ENCODE peak calls at places on chromosomes 13 and 19, in eight cellular contexts. One of them, this sample, is unnamed.

GRCh38 chr13:80716610-80717081 is 375.7 kb upstream of the SPRY2 start:
- DNase-seq in uterus: peak
- DNase-seq in cardiac muscle cell: peak
- DNase-seq in AG10803: no peak
- DNase-seq in left ventricle myocardium inferior: no peak
- DNase-seq in adrenal gland: peak
- DNase-seq in AG09309: no peak
- DNase-seq in heart left ventricle: peak
- DNase-seq in this sample: peak

GRCh38 chr19:44803442-44804428 is 5.2 kb upstream of the BCAM start:
- DNase-seq in heart left ventricle: no peak
- DNase-seq in adrenal gland: no peak
- DNase-seq in AG10803: no peak
- DNase-seq in left ventricle myocardium inferior: no peak
- DNase-seq in uterus: no peak
- DNase-seq in AG09309: no peak
- DNase-seq in cardiac muscle cell: no peak
- DNase-seq in this sample: no peak

GRCh38 chr13:99986751-99987150 is 5.2 kb downstream of the ZIC2 start:
- DNase-seq in AG10803: no peak
- DNase-seq in cardiac muscle cell: no peak
- DNase-seq in heart left ventricle: no peak
- DNase-seq in adrenal gland: no peak
- DNase-seq in AG09309: no peak
- DNase-seq in left ventricle myocardium inferior: no peak
- DNase-seq in uterus: no peak
- DNase-seq in this sample: no peak

GRCh38 chr13:58744686-58745085 is 1113.1 kb downstream of the PCDH17 start:
- DNase-seq in uterus: no peak
- DNase-seq in AG10803: no peak
- DNase-seq in cardiac muscle cell: no peak
- DNase-seq in heart left ventricle: no peak
- DNase-seq in left ventricle myocardium inferior: no peak
- DNase-seq in AG09309: no peak
- DNase-seq in adrenal gland: no peak
- DNase-seq in this sample: no peak

GRCh38 chr19:3785938-3786824 is at the start of gene MATK:
- DNase-seq in cardiac muscle cell: no peak
- DNase-seq in AG09309: no peak
- DNase-seq in uterus: no peak
- DNase-seq in adrenal gland: no peak
- DNase-seq in left ventricle myocardium inferior: no peak
- DNase-seq in AG10803: no peak
- DNase-seq in heart left ventricle: no peak
- DNase-seq in this sample: peak

GRCh38 chr19:13906525-13906904 is 514 bp downstream of the CC2D1A start:
- DNase-seq in AG09309: no peak
- DNase-seq in uterus: no peak
- DNase-seq in left ventricle myocardium inferior: no peak
- DNase-seq in adrenal gland: no peak
- DNase-seq in cardiac muscle cell: no peak
- DNase-seq in heart left ventricle: no peak
- DNase-seq in AG10803: peak
- DNase-seq in this sample: no peak

GRCh38 chr13:93397619-93398018 is 171.0 kb downstream of the GPC6 start:
- DNase-seq in adrenal gland: no peak
- DNase-seq in left ventricle myocardium inferior: no peak
- DNase-seq in uterus: no peak
- DNase-seq in heart left ventricle: no peak
- DNase-seq in AG09309: no peak
- DNase-seq in cardiac muscle cell: no peak
- DNase-seq in AG10803: no peak
- DNase-seq in this sample: no peak

GRCh38 chr19:581399-582111 is 8.1 kb upstream of the HCN2 start:
- DNase-seq in AG10803: no peak
- DNase-seq in AG09309: no peak
- DNase-seq in heart left ventricle: no peak
- DNase-seq in uterus: no peak
- DNase-seq in adrenal gland: no peak
- DNase-seq in cardiac muscle cell: no peak
- DNase-seq in left ventricle myocardium inferior: no peak
- DNase-seq in this sample: no peak

GRCh38 chr19:41531438-41532311 is 44.3 kb upstream of the CEACAM21 start:
- DNase-seq in left ventricle myocardium inferior: peak
- DNase-seq in uterus: peak
- DNase-seq in AG10803: peak
- DNase-seq in cardiac muscle cell: no peak
- DNase-seq in AG09309: no peak
- DNase-seq in heart left ventricle: peak
- DNase-seq in adrenal gland: peak
- DNase-seq in this sample: peak

GRCh38 chr19:55141696-55142095 is 7.3 kb downstream of the TNNT1 start:
- DNase-seq in AG10803: no peak
- DNase-seq in AG09309: no peak
- DNase-seq in cardiac muscle cell: no peak
- DNase-seq in adrenal gland: no peak
- DNase-seq in left ventricle myocardium inferior: no peak
- DNase-seq in uterus: no peak
- DNase-seq in heart left ventricle: no peak
- DNase-seq in this sample: no peak

GRCh38 chr19:42831221-42832019 is 48.1 kb downstream of the PSG1 start:
- DNase-seq in AG10803: no peak
- DNase-seq in left ventricle myocardium inferior: no peak
- DNase-seq in cardiac muscle cell: no peak
- DNase-seq in uterus: no peak
- DNase-seq in AG09309: no peak
- DNase-seq in heart left ventricle: no peak
- DNase-seq in adrenal gland: no peak
- DNase-seq in this sample: no peak

GRCh38 chr13:40181203-40181845 is 485.1 kb downstream of the FOXO1 start:
- DNase-seq in AG10803: no peak
- DNase-seq in heart left ventricle: no peak
- DNase-seq in cardiac muscle cell: peak
- DNase-seq in uterus: no peak
- DNase-seq in left ventricle myocardium inferior: no peak
- DNase-seq in AG09309: peak
- DNase-seq in adrenal gland: no peak
- DNase-seq in this sample: no peak

GRCh38 chr13:113742000-113742441 is 17.0 kb upstream of the TMEM255B start:
- DNase-seq in AG10803: peak
- DNase-seq in heart left ventricle: no peak
- DNase-seq in uterus: no peak
- DNase-seq in AG09309: no peak
- DNase-seq in left ventricle myocardium inferior: no peak
- DNase-seq in cardiac muscle cell: peak
- DNase-seq in adrenal gland: no peak
- DNase-seq in this sample: peak

GRCh38 chr19:10979950-10980349 is 19.1 kb downstream of the SMARCA4 start:
- DNase-seq in uterus: no peak
- DNase-seq in heart left ventricle: no peak
- DNase-seq in cardiac muscle cell: no peak
- DNase-seq in AG10803: no peak
- DNase-seq in left ventricle myocardium inferior: no peak
- DNase-seq in adrenal gland: no peak
- DNase-seq in AG09309: no peak
- DNase-seq in this sample: no peak

GRCh38 chr13:26980099-26981031 is 191.2 kb downstream of the USP12 start:
- DNase-seq in AG10803: no peak
- DNase-seq in uterus: no peak
- DNase-seq in adrenal gland: no peak
- DNase-seq in heart left ventricle: no peak
- DNase-seq in cardiac muscle cell: no peak
- DNase-seq in left ventricle myocardium inferior: no peak
- DNase-seq in AG09309: no peak
- DNase-seq in this sample: no peak

GRCh38 chr19:51830263-51830662 is 35.3 kb downstream of the FPR3 start:
- DNase-seq in cardiac muscle cell: no peak
- DNase-seq in uterus: no peak
- DNase-seq in AG10803: peak
- DNase-seq in adrenal gland: no peak
- DNase-seq in AG09309: no peak
- DNase-seq in left ventricle myocardium inferior: no peak
- DNase-seq in heart left ventricle: no peak
- DNase-seq in this sample: no peak

GRCh38 chr13:33204130-33204927 is 81.2 kb downstream of the STARD13 start:
- DNase-seq in adrenal gland: peak
- DNase-seq in AG10803: peak
- DNase-seq in heart left ventricle: peak
- DNase-seq in uterus: peak
- DNase-seq in left ventricle myocardium inferior: peak
- DNase-seq in AG09309: peak
- DNase-seq in cardiac muscle cell: no peak
- DNase-seq in this sample: no peak

GRCh38 chr13:51539887-51540286 is 44.4 kb upstream of the WDFY2 start:
- DNase-seq in left ventricle myocardium inferior: no peak
- DNase-seq in heart left ventricle: no peak
- DNase-seq in AG10803: peak
- DNase-seq in AG09309: no peak
- DNase-seq in uterus: no peak
- DNase-seq in cardiac muscle cell: no peak
- DNase-seq in adrenal gland: no peak
- DNase-seq in this sample: no peak

GRCh38 chr13:109297628-109298027 is 488.8 kb downstream of the IRS2 start:
- DNase-seq in AG10803: peak
- DNase-seq in adrenal gland: no peak
- DNase-seq in left ventricle myocardium inferior: no peak
- DNase-seq in heart left ventricle: no peak
- DNase-seq in AG09309: peak
- DNase-seq in cardiac muscle cell: no peak
- DNase-seq in uterus: no peak
- DNase-seq in this sample: no peak

GRCh38 chr13:37316935-37317334 is 211.5 kb upstream of the CSNK1A1L start:
- DNase-seq in heart left ventricle: peak
- DNase-seq in uterus: no peak
- DNase-seq in adrenal gland: no peak
- DNase-seq in AG10803: no peak
- DNase-seq in AG09309: no peak
- DNase-seq in cardiac muscle cell: no peak
- DNase-seq in left ventricle myocardium inferior: no peak
- DNase-seq in this sample: no peak

GRCh38 chr13:92312823-92313222 is 913.8 kb upstream of the GPC6 start:
- DNase-seq in cardiac muscle cell: no peak
- DNase-seq in AG09309: no peak
- DNase-seq in AG10803: no peak
- DNase-seq in heart left ventricle: no peak
- DNase-seq in uterus: no peak
- DNase-seq in left ventricle myocardium inferior: no peak
- DNase-seq in adrenal gland: no peak
- DNase-seq in this sample: no peak

GRCh38 chr13:77698211-77699058 is 948 bp downstream of the SLAIN1 start:
- DNase-seq in uterus: peak
- DNase-seq in left ventricle myocardium inferior: peak
- DNase-seq in heart left ventricle: peak
- DNase-seq in cardiac muscle cell: peak
- DNase-seq in AG09309: no peak
- DNase-seq in AG10803: peak
- DNase-seq in adrenal gland: peak
- DNase-seq in this sample: peak

GRCh38 chr19:44447864-44448674 is at the start of gene ZNF229:
- DNase-seq in adrenal gland: peak
- DNase-seq in heart left ventricle: peak
- DNase-seq in cardiac muscle cell: peak
- DNase-seq in AG10803: peak
- DNase-seq in AG09309: peak
- DNase-seq in left ventricle myocardium inferior: peak
- DNase-seq in uterus: peak
- DNase-seq in this sample: peak

GRCh38 chr19:9309139-9309973 is at the start of gene ZNF699:
- DNase-seq in AG09309: peak
- DNase-seq in adrenal gland: peak
- DNase-seq in left ventricle myocardium inferior: peak
- DNase-seq in AG10803: peak
- DNase-seq in cardiac muscle cell: peak
- DNase-seq in heart left ventricle: peak
- DNase-seq in uterus: peak
- DNase-seq in this sample: peak
- TF ChIP-seq CTCF in AG09309: no peak
- TF ChIP-seq CTCF in adrenal gland: no peak
- TF ChIP-seq CTCF in left ventricle myocardium inferior: no peak
- TF ChIP-seq CTCF in AG10803: no peak
- TF ChIP-seq CTCF in cardiac muscle cell: no peak
- TF ChIP-seq CTCF in heart left ventricle: no peak
- TF ChIP-seq CTCF in uterus: no peak
- TF ChIP-seq CTCF in this sample: no peak

DNA sequence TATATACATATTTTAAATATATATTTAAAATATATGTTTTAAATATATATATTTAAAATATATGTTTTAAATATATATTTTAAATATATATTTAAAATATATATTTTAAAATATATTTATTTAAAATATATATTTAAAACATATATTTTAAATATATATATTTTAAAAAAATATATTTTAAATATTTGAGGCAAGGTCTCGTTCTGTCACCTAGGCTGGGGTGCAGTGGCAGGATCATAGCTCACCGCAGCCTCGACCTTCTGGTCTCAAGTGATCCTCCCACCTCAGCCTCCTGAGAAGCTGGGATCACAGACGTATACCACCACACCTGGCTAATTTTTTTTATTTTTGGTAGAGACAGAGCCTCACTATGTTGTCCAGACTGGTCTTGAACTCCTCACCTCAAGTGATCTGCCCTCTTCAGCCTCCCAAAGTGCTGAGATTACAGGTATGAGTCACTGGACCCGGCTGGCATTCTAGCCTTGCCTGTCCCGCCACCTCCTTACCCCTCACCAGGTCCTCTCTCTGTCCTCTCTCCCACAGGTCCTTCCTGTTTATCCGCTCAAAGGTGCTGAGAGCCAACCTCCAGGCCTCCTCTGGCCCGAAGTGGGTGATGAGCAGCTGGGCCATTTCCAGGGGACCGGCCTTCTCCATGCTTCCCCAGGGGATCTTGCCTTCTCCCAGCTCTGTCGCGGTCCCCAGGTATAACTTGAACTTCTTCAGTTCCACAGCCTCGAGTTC is 564 bp downstream of the NLRP12 start:
- DNase-seq in AG10803: no peak
- DNase-seq in cardiac muscle cell: no peak
- DNase-seq in AG09309: no peak
- DNase-seq in left ventricle myocardium inferior: no peak
- DNase-seq in heart left ventricle: no peak
- DNase-seq in adrenal gland: no peak
- DNase-seq in uterus: no peak
- DNase-seq in this sample: peak
- H3K4me3 ChIP-seq in AG10803: no peak
- H3K4me3 ChIP-seq in cardiac muscle cell: no peak
- H3K4me3 ChIP-seq in AG09309: no peak
- H3K4me3 ChIP-seq in left ventricle myocardium inferior: peak
- H3K4me3 ChIP-seq in heart left ventricle: peak
- H3K4me3 ChIP-seq in adrenal gland: no peak
- H3K4me3 ChIP-seq in uterus: no peak
- H3K4me3 ChIP-seq in this sample: peak

GRCh38 chr19:16385821-16386220 is 61.2 kb downstream of the KLF2 start:
- DNase-seq in AG09309: no peak
- DNase-seq in heart left ventricle: no peak
- DNase-seq in adrenal gland: no peak
- DNase-seq in AG10803: no peak
- DNase-seq in uterus: no peak
- DNase-seq in cardiac muscle cell: no peak
- DNase-seq in left ventricle myocardium inferior: peak
- DNase-seq in this sample: peak
- TF ChIP-seq CTCF in AG09309: no peak
- TF ChIP-seq CTCF in heart left ventricle: no peak
- TF ChIP-seq CTCF in adrenal gland: no peak
- TF ChIP-seq CTCF in AG10803: no peak
- TF ChIP-seq CTCF in uterus: no peak
- TF ChIP-seq CTCF in cardiac muscle cell: no peak
- TF ChIP-seq CTCF in left ventricle myocardium inferior: no peak
- TF ChIP-seq CTCF in this sample: no peak

GRCh38 chr19:6048808-6049405 is 61.4 kb downstream of the RFX2 start:
- DNase-seq in left ventricle myocardium inferior: peak
- DNase-seq in cardiac muscle cell: peak
- DNase-seq in heart left ventricle: peak
- DNase-seq in uterus: peak
- DNase-seq in adrenal gland: peak
- DNase-seq in AG10803: peak
- DNase-seq in AG09309: no peak
- DNase-seq in this sample: peak
- H3K4me3 ChIP-seq in left ventricle myocardium inferior: peak
- H3K4me3 ChIP-seq in cardiac muscle cell: no peak
- H3K4me3 ChIP-seq in heart left ventricle: no peak
- H3K4me3 ChIP-seq in uterus: no peak
- H3K4me3 ChIP-seq in adrenal gland: no peak
- H3K4me3 ChIP-seq in AG10803: no peak
- H3K4me3 ChIP-seq in AG09309: no peak
- H3K4me3 ChIP-seq in this sample: no peak

This sample was measured in spleen.